ENCODE peak calls at places on chromosomes 6 and 20, in nine cellular contexts. L, V, N, E, U, B, S, D and X are unnamed samples.

GRCh38 chr6:683742-684440 is 9.0 kb downstream of the EXOC2 start:
- DNase-seq in E (peak; percentile 67), D (no peak), V (no peak), S (no peak), N (no peak), U (no peak), B (peak; percentile 79), L (peak; percentile 80), X (no peak)

GRCh38 chr6:119078449-119079287 is at the start of gene FAM184A:
- DNase-seq in S (peak; percentile 73), V (no peak), U (peak; percentile 80), N (peak; percentile 49), L (peak; percentile 54), D (peak; percentile 16), E (peak; percentile 82), B (no peak), X (no peak)

GRCh38 chr6:71079707-71080106 is 122.8 kb upstream of the B3GAT2 start:
- DNase-seq in L (peak; percentile 41), E (no peak), N (no peak), D (no peak), S (no peak), U (no peak), V (no peak), B (no peak), X (no peak)

GRCh38 chr6:43772571-43773049 is 2.6 kb downstream of the VEGFA start:
- DNase-seq in V (no peak), N (no peak), L (peak; percentile 25), D (no peak), B (no peak), E (peak; percentile 56), U (peak; percentile 58), S (peak; percentile 54), X (no peak)

GRCh38 chr6:137028912-137029311 is 15.9 kb downstream of the IL20RA start:
- DNase-seq in N (no peak), S (no peak), E (no peak), U (no peak), L (no peak), V (no peak), B (no peak), D (no peak), X (no peak)

GRCh38 chr6:168158280-168158979 is 79.4 kb upstream of the FRMD1 start:
- DNase-seq in V (no peak), D (no peak), U (no peak), B (no peak), N (no peak), E (no peak), L (peak; percentile 7), S (no peak), X (no peak)

GRCh38 chr6:137851669-137852068 is 15.4 kb upstream of the TNFAIP3 start:
- DNase-seq in L (no peak), E (no peak), V (no peak), U (no peak), B (no peak), D (no peak), N (no peak), S (no peak), X (no peak)

GRCh38 chr6:147508871-147509608 is 550 bp downstream of the SAMD5 start:
- DNase-seq in B (no peak), S (peak; percentile 23), L (no peak), V (no peak), N (peak; percentile 17), E (peak; percentile 18), U (peak; percentile 62), D (no peak), X (no peak)

GRCh38 chr20:47349365-47350180 is 6.9 kb downstream of the ZMYND8 start:
- DNase-seq in S (no peak), D (no peak), L (peak; percentile 65), U (no peak), B (no peak), V (no peak), E (no peak), N (no peak), X (no peak)

GRCh38 chr6:156425374-156425773 is 351.8 kb upstream of the ARID1B start:
- DNase-seq in L (peak; percentile 98), U (no peak), B (peak; percentile 58), E (no peak), S (no peak), D (no peak), V (no peak), N (no peak), X (no peak)

GRCh38 chr20:63541371-63541770 is 4.2 kb upstream of the PTK6 start:
- DNase-seq in V (no peak), N (no peak), S (no peak), E (no peak), L (no peak), U (no peak), D (no peak), B (no peak), X (no peak)

GRCh38 chr6:73514746-73515110 is 6.1 kb downstream of the EEF1A1 start:
- DNase-seq in L (no peak), N (no peak), B (no peak), D (no peak), V (no peak), S (no peak), E (no peak), U (no peak), X (no peak)

GRCh38 chr20:59015411-59015810 is 3.8 kb upstream of the TUBB1 start:
- DNase-seq in N (no peak), L (no peak), U (no peak), V (no peak), B (no peak), D (no peak), E (no peak), S (no peak), X (no peak)

GRCh38 chr20:23126281-23127061 is 40.3 kb upstream of the CD93 start:
- DNase-seq in D (no peak), V (no peak), B (no peak), U (peak; percentile 45), S (no peak), L (no peak), N (no peak), E (no peak), X (no peak)

DNA sequence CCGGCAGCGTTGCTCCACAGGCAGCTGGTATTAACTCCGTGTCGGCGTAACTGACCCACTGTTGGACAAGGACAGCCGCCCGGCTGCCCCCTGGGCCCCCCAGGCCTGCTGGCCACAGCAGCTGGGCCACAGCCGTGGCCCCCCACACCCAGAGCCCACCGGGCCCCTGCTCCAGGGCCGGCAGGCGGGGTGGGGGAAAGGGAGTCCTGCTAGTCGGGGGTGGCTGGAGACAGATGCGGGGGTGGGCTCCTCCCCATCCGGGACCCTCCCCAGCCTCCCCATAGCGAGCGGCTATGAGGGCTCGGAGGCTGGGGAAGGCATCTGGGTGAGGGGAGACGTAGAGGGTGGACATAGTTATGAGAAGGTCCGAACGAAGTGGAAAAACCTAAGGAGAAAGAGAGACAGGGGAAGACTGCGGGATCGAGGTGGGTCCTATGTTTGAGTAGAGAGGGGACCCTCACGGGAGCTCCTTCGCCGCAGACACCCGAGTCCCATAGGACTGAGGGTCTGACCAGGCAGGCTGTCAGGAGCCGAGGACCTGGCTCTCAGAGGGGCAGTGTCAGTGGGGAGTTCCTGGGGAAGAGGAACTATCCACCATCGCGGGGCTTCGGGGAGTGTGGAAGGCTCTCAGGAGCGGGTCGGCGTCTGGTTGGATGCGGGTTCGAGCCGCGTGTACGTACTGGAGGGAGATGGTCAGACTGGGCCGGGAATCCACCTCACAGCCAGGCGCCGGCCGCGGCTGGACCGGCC is 511 bp downstream of the VARS1 start:
- DNase-seq in V (no peak), U (no peak), N (no peak), D (no peak), E (no peak), L (peak; percentile 55), B (no peak), S (no peak), X (no peak)
- TF ChIP-seq CTCF in V (no peak), U (no peak), N (no peak), D (no peak), E (no peak), L (no peak), B (no peak), S (no peak), X (no peak)

DNA sequence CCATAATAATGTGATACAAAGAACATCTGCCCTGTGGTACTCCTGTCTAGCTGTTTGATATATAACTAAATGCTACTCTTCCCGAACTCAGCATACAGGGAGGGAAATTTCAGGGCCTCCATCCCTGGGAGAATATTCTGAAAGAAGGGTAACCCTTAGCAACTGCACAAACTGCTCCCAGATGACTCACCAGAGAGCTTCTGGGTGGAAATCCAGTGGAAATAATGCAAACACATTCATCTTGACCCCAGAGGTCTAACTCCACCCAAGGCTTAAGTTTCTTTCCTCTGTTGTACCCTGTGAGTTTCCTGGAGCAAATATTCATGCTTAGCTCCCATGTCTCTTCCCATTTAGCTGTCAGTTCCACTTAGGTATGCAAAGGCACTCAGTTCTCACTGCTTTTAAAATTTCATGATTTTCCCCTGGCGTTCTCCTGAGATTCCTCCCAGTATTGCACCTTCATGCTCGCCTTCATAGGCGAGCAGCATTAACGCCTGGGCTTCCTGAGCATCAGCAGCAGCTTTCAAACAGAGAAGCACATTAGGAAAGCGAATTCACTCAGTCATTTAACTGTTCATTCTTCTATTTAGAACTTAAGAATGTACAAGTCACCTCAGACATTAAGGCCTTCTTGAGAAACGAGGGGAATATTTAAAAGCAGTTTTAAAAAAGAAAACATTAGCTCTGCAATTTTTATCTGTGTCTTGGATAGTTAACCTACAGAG is 43.8 kb upstream of the LAMA4 start:
- DNase-seq in E (no peak), L (peak; percentile 97), D (no peak), B (peak; percentile 69), U (no peak), V (no peak), N (peak; percentile 47), S (no peak), X (peak; percentile 35)
- H3K4me3 ChIP-seq in E (no peak overlapping the region), L (no peak overlapping the region), D (peak overlapping the region; percentile 18), B (no peak overlapping the region), U (no peak overlapping the region), V (no peak overlapping the region), N (no peak overlapping the region), S (no peak overlapping the region), X (no peak overlapping the region)

DNA sequence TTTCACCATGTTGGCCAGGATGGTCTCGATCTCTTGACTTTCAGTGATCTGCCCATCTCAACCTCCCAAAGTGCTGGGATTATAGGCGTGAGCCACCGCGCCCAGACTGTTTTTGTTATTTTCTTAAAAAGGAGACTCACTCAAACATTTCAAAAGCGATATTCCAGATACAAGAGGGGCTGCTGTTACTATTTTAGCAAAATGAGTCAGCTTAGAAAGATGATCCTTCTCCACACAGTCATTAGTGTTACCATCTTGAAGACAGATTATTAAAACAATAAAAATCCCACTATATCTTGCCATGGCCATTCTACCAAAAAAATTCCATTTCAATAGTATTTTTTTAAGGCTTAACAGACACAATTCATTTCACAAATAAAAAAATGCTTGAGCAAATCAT is 102.8 kb downstream of the PREP start:
- DNase-seq in D (no peak), V (no peak), B (no peak), N (no peak), E (no peak), L (peak; percentile 12), U (no peak), S (no peak), X (no peak)
- TF ChIP-seq CTCF in D (no peak), V (no peak), B (no peak), N (no peak), E (no peak), L (no peak), U (no peak), S (no peak), X (no peak)

DNA sequence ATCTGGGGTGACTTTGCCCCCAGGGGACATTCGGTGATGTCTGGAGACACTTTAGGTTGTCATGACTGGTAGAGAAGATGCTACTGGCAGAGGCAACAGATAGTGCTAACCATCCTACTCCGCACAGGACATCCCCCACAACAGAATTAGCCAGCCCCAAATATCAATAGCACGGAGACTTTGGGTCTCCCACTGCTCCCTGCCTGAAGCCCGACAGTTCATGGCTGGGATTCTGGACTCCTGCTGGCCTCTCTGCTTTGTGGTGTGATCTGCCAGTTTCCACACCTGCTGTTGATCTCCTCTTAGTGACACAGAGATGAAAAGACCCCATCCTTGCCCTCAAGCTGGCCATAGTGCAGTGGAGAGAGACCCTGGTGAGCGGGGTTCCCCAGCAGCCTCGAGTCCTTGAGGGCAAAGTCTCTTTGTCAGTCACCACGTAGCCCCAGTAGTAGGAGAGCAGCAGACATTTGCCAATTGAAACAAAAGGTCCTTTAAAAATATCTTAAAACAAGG is 24.7 kb upstream of the TTPAL start:
- DNase-seq in U (no peak), D (no peak), V (no peak), E (no peak), B (no peak), S (no peak), L (no peak), N (no peak), X (no peak)
- H3K4me3 ChIP-seq in U (no peak overlapping the region), D (no peak overlapping the region), V (no peak overlapping the region), E (no peak overlapping the region), B (no peak overlapping the region), S (no peak overlapping the region), L (no peak overlapping the region), N (no peak overlapping the region), X (no peak overlapping the region)